ENCODE peak calls at places on chromosome 17, in nine cellular contexts. One of them, this sample, is unnamed.

GRCh38 chr17:38898812-38899348 is 26.5 kb upstream of the LASP1NB start:
- DNase-seq in sigmoid colon: no peak
- DNase-seq in GM12878: peak; percentile 64
- DNase-seq in CD4-positive, alpha-beta T cell: peak; percentile 56
- DNase-seq in kidney epithelial cell: no peak
- DNase-seq in lung: peak; percentile 53
- DNase-seq in CD8-positive, alpha-beta T cell: peak; percentile 90
- DNase-seq in A549: no peak
- DNase-seq in coronary artery: no peak
- DNase-seq in this sample: no peak

GRCh38 chr17:80330276-80330675 is 69.6 kb downstream of the RNF213 start:
- DNase-seq in sigmoid colon: peak; percentile 32
- DNase-seq in GM12878: no peak
- DNase-seq in CD4-positive, alpha-beta T cell: no peak
- DNase-seq in kidney epithelial cell: no peak
- DNase-seq in lung: no peak
- DNase-seq in CD8-positive, alpha-beta T cell: no peak
- DNase-seq in A549: no peak
- DNase-seq in coronary artery: no peak
- DNase-seq in this sample: no peak

GRCh38 chr17:19331134-19331533 is 31.4 kb downstream of the B9D1 start:
- DNase-seq in sigmoid colon: peak; percentile 60
- DNase-seq in GM12878: no peak
- DNase-seq in CD4-positive, alpha-beta T cell: no peak
- DNase-seq in kidney epithelial cell: peak; percentile 66
- DNase-seq in lung: no peak
- DNase-seq in CD8-positive, alpha-beta T cell: no peak
- DNase-seq in A549: no peak
- DNase-seq in coronary artery: no peak
- DNase-seq in this sample: no peak

GRCh38 chr17:55814377-55814776 is 63.5 kb downstream of the PCTP start:
- DNase-seq in sigmoid colon: no peak
- DNase-seq in GM12878: no peak
- DNase-seq in CD4-positive, alpha-beta T cell: no peak
- DNase-seq in kidney epithelial cell: no peak
- DNase-seq in lung: no peak
- DNase-seq in CD8-positive, alpha-beta T cell: no peak
- DNase-seq in A549: peak; percentile 20
- DNase-seq in coronary artery: no peak
- DNase-seq in this sample: no peak

GRCh38 chr17:76670020-76670707 is 26.6 kb upstream of the ST6GALNAC1 start:
- DNase-seq in sigmoid colon: peak; percentile 29
- DNase-seq in GM12878: no peak
- DNase-seq in CD4-positive, alpha-beta T cell: no peak
- DNase-seq in kidney epithelial cell: no peak
- DNase-seq in lung: peak; percentile 65
- DNase-seq in CD8-positive, alpha-beta T cell: no peak
- DNase-seq in A549: no peak
- DNase-seq in coronary artery: no peak
- DNase-seq in this sample: no peak

GRCh38 chr17:44360826-44361225 is 2.8 kb downstream of the FAM171A2 start:
- DNase-seq in sigmoid colon: no peak
- DNase-seq in GM12878: no peak
- DNase-seq in CD4-positive, alpha-beta T cell: no peak
- DNase-seq in kidney epithelial cell: no peak
- DNase-seq in lung: no peak
- DNase-seq in CD8-positive, alpha-beta T cell: no peak
- DNase-seq in A549: no peak
- DNase-seq in coronary artery: no peak
- DNase-seq in this sample: no peak

GRCh38 chr17:1294157-1294717 is 14.8 kb downstream of the TRARG1 start:
- DNase-seq in sigmoid colon: no peak
- DNase-seq in GM12878: no peak
- DNase-seq in CD4-positive, alpha-beta T cell: peak; percentile 64
- DNase-seq in kidney epithelial cell: no peak
- DNase-seq in lung: no peak
- DNase-seq in CD8-positive, alpha-beta T cell: peak; percentile 87
- DNase-seq in A549: no peak
- DNase-seq in coronary artery: no peak
- DNase-seq in this sample: no peak

GRCh38 chr17:51224615-51225262 is 35.1 kb downstream of the MBTD1 start:
- DNase-seq in sigmoid colon: no peak
- DNase-seq in GM12878: no peak
- DNase-seq in CD4-positive, alpha-beta T cell: no peak
- DNase-seq in kidney epithelial cell: no peak
- DNase-seq in lung: no peak
- DNase-seq in CD8-positive, alpha-beta T cell: no peak
- DNase-seq in A549: no peak
- DNase-seq in coronary artery: no peak
- DNase-seq in this sample: no peak

GRCh38 chr17:75242461-75243042 is 18.9 kb downstream of the GGA3 start:
- DNase-seq in sigmoid colon: no peak
- DNase-seq in GM12878: no peak
- DNase-seq in CD4-positive, alpha-beta T cell: peak; percentile 20
- DNase-seq in kidney epithelial cell: no peak
- DNase-seq in lung: no peak
- DNase-seq in CD8-positive, alpha-beta T cell: no peak
- DNase-seq in A549: no peak
- DNase-seq in coronary artery: no peak
- DNase-seq in this sample: no peak

GRCh38 chr17:44402564-44403172 is 13.2 kb upstream of the ITGA2B start:
- DNase-seq in sigmoid colon: no peak
- DNase-seq in GM12878: peak; percentile 69
- DNase-seq in CD4-positive, alpha-beta T cell: no peak
- DNase-seq in kidney epithelial cell: no peak
- DNase-seq in lung: no peak
- DNase-seq in CD8-positive, alpha-beta T cell: no peak
- DNase-seq in A549: no peak
- DNase-seq in coronary artery: no peak
- DNase-seq in this sample: no peak

GRCh38 chr17:27497696-27498095 is 41.4 kb downstream of the KSR1 start:
- DNase-seq in sigmoid colon: no peak
- DNase-seq in GM12878: no peak
- DNase-seq in CD4-positive, alpha-beta T cell: no peak
- DNase-seq in kidney epithelial cell: no peak
- DNase-seq in lung: no peak
- DNase-seq in CD8-positive, alpha-beta T cell: no peak
- DNase-seq in A549: no peak
- DNase-seq in coronary artery: no peak
- DNase-seq in this sample: no peak

GRCh38 chr17:81868674-81869220 is 2.4 kb downstream of the ARHGDIA start:
- DNase-seq in sigmoid colon: peak; percentile 84
- DNase-seq in GM12878: no peak
- DNase-seq in CD4-positive, alpha-beta T cell: no peak
- DNase-seq in kidney epithelial cell: peak; percentile 39
- DNase-seq in lung: no peak
- DNase-seq in CD8-positive, alpha-beta T cell: no peak
- DNase-seq in A549: peak; percentile 91
- DNase-seq in coronary artery: no peak
- DNase-seq in this sample: no peak

GRCh38 chr17:71118039-71118438 is 948.7 kb downstream of the KCNJ2 start:
- DNase-seq in sigmoid colon: no peak
- DNase-seq in GM12878: no peak
- DNase-seq in CD4-positive, alpha-beta T cell: no peak
- DNase-seq in kidney epithelial cell: peak; percentile 7
- DNase-seq in lung: no peak
- DNase-seq in CD8-positive, alpha-beta T cell: no peak
- DNase-seq in A549: peak; percentile 26
- DNase-seq in coronary artery: no peak
- DNase-seq in this sample: no peak

GRCh38 chr17:64336760-64337413 is 53.8 kb downstream of the PECAM1 start:
- DNase-seq in sigmoid colon: no peak
- DNase-seq in GM12878: no peak
- DNase-seq in CD4-positive, alpha-beta T cell: no peak
- DNase-seq in kidney epithelial cell: no peak
- DNase-seq in lung: no peak
- DNase-seq in CD8-positive, alpha-beta T cell: no peak
- DNase-seq in A549: no peak
- DNase-seq in coronary artery: no peak
- DNase-seq in this sample: no peak

GRCh38 chr17:62163847-62164246 is 98.8 kb upstream of the MED13 start:
- DNase-seq in sigmoid colon: no peak
- DNase-seq in GM12878: no peak
- DNase-seq in CD4-positive, alpha-beta T cell: no peak
- DNase-seq in kidney epithelial cell: no peak
- DNase-seq in lung: no peak
- DNase-seq in CD8-positive, alpha-beta T cell: no peak
- DNase-seq in A549: no peak
- DNase-seq in coronary artery: no peak
- DNase-seq in this sample: no peak

GRCh38 chr17:31739300-31739699 is 119.7 kb downstream of the COPRS start:
- DNase-seq in sigmoid colon: no peak
- DNase-seq in GM12878: no peak
- DNase-seq in CD4-positive, alpha-beta T cell: no peak
- DNase-seq in kidney epithelial cell: no peak
- DNase-seq in lung: no peak
- DNase-seq in CD8-positive, alpha-beta T cell: no peak
- DNase-seq in A549: no peak
- DNase-seq in coronary artery: no peak
- DNase-seq in this sample: no peak

GRCh38 chr17:28973414-28973813 is 22.1 kb upstream of the PHF12 start:
- DNase-seq in sigmoid colon: no peak
- DNase-seq in GM12878: no peak
- DNase-seq in CD4-positive, alpha-beta T cell: no peak
- DNase-seq in kidney epithelial cell: no peak
- DNase-seq in lung: peak; percentile 64
- DNase-seq in CD8-positive, alpha-beta T cell: no peak
- DNase-seq in A549: no peak
- DNase-seq in coronary artery: no peak
- DNase-seq in this sample: no peak
- TF ChIP-seq CTCF in sigmoid colon: no peak
- TF ChIP-seq CTCF in GM12878: no peak
- TF ChIP-seq CTCF in CD4-positive, alpha-beta T cell: no peak
- TF ChIP-seq CTCF in kidney epithelial cell: no peak
- TF ChIP-seq CTCF in lung: no peak
- TF ChIP-seq CTCF in CD8-positive, alpha-beta T cell: no peak
- TF ChIP-seq CTCF in A549: no peak
- TF ChIP-seq CTCF in coronary artery: no peak
- TF ChIP-seq CTCF in this sample: no peak

GRCh38 chr17:3008336-3009279 is 54.8 kb downstream of the OR1D5 start:
- DNase-seq in sigmoid colon: peak; percentile 52
- DNase-seq in GM12878: no peak
- DNase-seq in CD4-positive, alpha-beta T cell: no peak
- DNase-seq in kidney epithelial cell: no peak
- DNase-seq in lung: no peak
- DNase-seq in CD8-positive, alpha-beta T cell: no peak
- DNase-seq in A549: no peak
- DNase-seq in coronary artery: no peak
- DNase-seq in this sample: no peak
- TF ChIP-seq CTCF in sigmoid colon: no peak
- TF ChIP-seq CTCF in GM12878: no peak
- TF ChIP-seq CTCF in CD4-positive, alpha-beta T cell: no peak
- TF ChIP-seq CTCF in kidney epithelial cell: no peak
- TF ChIP-seq CTCF in lung: no peak
- TF ChIP-seq CTCF in CD8-positive, alpha-beta T cell: no peak
- TF ChIP-seq CTCF in A549: no peak
- TF ChIP-seq CTCF in coronary artery: no peak
- TF ChIP-seq CTCF in this sample: no peak

GRCh38 chr17:45946841-45947256 is 52.2 kb upstream of the STH start:
- DNase-seq in sigmoid colon: no peak
- DNase-seq in GM12878: no peak
- DNase-seq in CD4-positive, alpha-beta T cell: no peak
- DNase-seq in kidney epithelial cell: no peak
- DNase-seq in lung: no peak
- DNase-seq in CD8-positive, alpha-beta T cell: no peak
- DNase-seq in A549: no peak
- DNase-seq in coronary artery: no peak
- DNase-seq in this sample: no peak
- TF ChIP-seq CTCF in sigmoid colon: no peak
- TF ChIP-seq CTCF in GM12878: no peak
- TF ChIP-seq CTCF in CD4-positive, alpha-beta T cell: no peak
- TF ChIP-seq CTCF in kidney epithelial cell: no peak
- TF ChIP-seq CTCF in lung: no peak
- TF ChIP-seq CTCF in CD8-positive, alpha-beta T cell: no peak
- TF ChIP-seq CTCF in A549: no peak
- TF ChIP-seq CTCF in coronary artery: no peak
- TF ChIP-seq CTCF in this sample: no peak

DNA sequence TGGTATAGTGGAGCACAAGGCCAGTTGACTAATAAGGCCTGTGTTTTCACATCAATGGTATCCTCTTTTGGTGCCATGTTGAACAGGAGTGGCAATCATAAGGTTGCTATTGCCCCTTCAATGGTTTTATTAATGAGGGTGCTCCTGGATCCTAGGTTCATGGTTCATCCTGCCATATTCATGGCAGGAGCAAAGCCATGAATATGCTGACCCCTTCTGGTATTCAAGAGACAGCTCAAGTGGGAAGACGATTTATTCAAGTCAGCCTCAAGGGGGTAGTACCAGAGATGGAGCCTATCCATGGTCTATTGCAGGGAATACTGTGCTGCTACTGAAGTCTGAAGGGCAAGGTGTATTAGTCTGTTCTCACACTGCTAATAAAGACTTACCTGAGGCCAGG is 2.6 kb downstream of the ABCA9 start:
- DNase-seq in sigmoid colon: no peak
- DNase-seq in GM12878: no peak
- DNase-seq in CD4-positive, alpha-beta T cell: no peak
- DNase-seq in kidney epithelial cell: no peak
- DNase-seq in lung: no peak
- DNase-seq in CD8-positive, alpha-beta T cell: no peak
- DNase-seq in A549: peak; percentile 32
- DNase-seq in coronary artery: no peak
- DNase-seq in this sample: no peak
- TF ChIP-seq CTCF in sigmoid colon: no peak
- TF ChIP-seq CTCF in GM12878: no peak
- TF ChIP-seq CTCF in CD4-positive, alpha-beta T cell: no peak
- TF ChIP-seq CTCF in kidney epithelial cell: no peak
- TF ChIP-seq CTCF in lung: no peak
- TF ChIP-seq CTCF in CD8-positive, alpha-beta T cell: no peak
- TF ChIP-seq CTCF in A549: no peak
- TF ChIP-seq CTCF in coronary artery: no peak
- TF ChIP-seq CTCF in this sample: no peak

GRCh38 chr17:17681187-17681743 is at the start of gene RAI1:
- DNase-seq in sigmoid colon: peak; percentile 90
- DNase-seq in GM12878: no peak
- DNase-seq in CD4-positive, alpha-beta T cell: peak; percentile 68
- DNase-seq in kidney epithelial cell: no peak
- DNase-seq in lung: peak; percentile 74
- DNase-seq in CD8-positive, alpha-beta T cell: peak; percentile 70
- DNase-seq in A549: peak; percentile 87
- DNase-seq in coronary artery: no peak
- DNase-seq in this sample: peak; percentile 83
- TF ChIP-seq CTCF in sigmoid colon: peak; percentile 64
- TF ChIP-seq CTCF in GM12878: peak; percentile 48
- TF ChIP-seq CTCF in CD4-positive, alpha-beta T cell: peak; percentile 10
- TF ChIP-seq CTCF in kidney epithelial cell: no peak
- TF ChIP-seq CTCF in lung: peak; percentile 49
- TF ChIP-seq CTCF in CD8-positive, alpha-beta T cell: peak; percentile 50
- TF ChIP-seq CTCF in A549: peak; percentile 99
- TF ChIP-seq CTCF in coronary artery: peak; percentile 69
- TF ChIP-seq CTCF in this sample: peak; percentile 72

GRCh38 chr17:45971698-45972141 is 27.3 kb upstream of the STH start:
- DNase-seq in sigmoid colon: no peak
- DNase-seq in GM12878: no peak
- DNase-seq in CD4-positive, alpha-beta T cell: no peak
- DNase-seq in kidney epithelial cell: no peak
- DNase-seq in lung: no peak
- DNase-seq in CD8-positive, alpha-beta T cell: no peak
- DNase-seq in A549: no peak
- DNase-seq in coronary artery: no peak
- DNase-seq in this sample: no peak
- TF ChIP-seq CTCF in sigmoid colon: no peak
- TF ChIP-seq CTCF in GM12878: no peak
- TF ChIP-seq CTCF in CD4-positive, alpha-beta T cell: no peak
- TF ChIP-seq CTCF in kidney epithelial cell: peak; percentile 12
- TF ChIP-seq CTCF in lung: no peak
- TF ChIP-seq CTCF in CD8-positive, alpha-beta T cell: no peak
- TF ChIP-seq CTCF in A549: no peak
- TF ChIP-seq CTCF in coronary artery: no peak
- TF ChIP-seq CTCF in this sample: no peak